ENCODE peak calls at places on chromosomes 3 and 15, in four cellular contexts. O is HCT116, B is HepG2, H is K562. U is an unnamed sample.

GRCh38 chr3:129469026-129469425 is 29.0 kb downstream of the IFT122 start:
- DNase-seq in O (no peak), B (no peak), H (no peak), U (no peak)

GRCh38 chr15:99447497-99448371 is 118.0 kb upstream of the MEF2A start:
- DNase-seq in O (no peak), B (no peak), H (peak), U (no peak)

GRCh38 chr15:59609730-59610712 is 1.6 kb upstream of the GCNT3 start:
- DNase-seq in O (no peak), B (no peak), H (no peak), U (no peak)

GRCh38 chr15:87755226-87755625 is 501.3 kb downstream of the NTRK3 start:
- DNase-seq in O (no peak), B (no peak), H (no peak), U (no peak)

GRCh38 chr3:187744169-187745151 is 808 bp downstream of the BCL6 start:
- DNase-seq in O (no peak), B (no peak), H (peak), U (no peak)

GRCh38 chr3:120244834-120245225 is 40.2 kb downstream of the GPR156 start:
- DNase-seq in O (no peak), B (no peak), H (no peak), U (no peak)

GRCh38 chr3:56190130-56190529 is 278.1 kb downstream of the ERC2 start:
- DNase-seq in O (no peak), B (no peak), H (no peak), U (no peak)

GRCh38 chr3:25426408-25426807 is 1.7 kb upstream of the RARB start:
- DNase-seq in O (no peak), B (no peak), H (no peak), U (no peak)

GRCh38 chr15:35151381-35151780 is 66.3 kb upstream of the NANOGP8 start:
- DNase-seq in O (no peak), B (no peak), H (no peak), U (no peak)

GRCh38 chr3:190097617-190098016 is 23.1 kb downstream of the P3H2 start:
- DNase-seq in O (no peak), B (no peak), H (no peak), U (no peak)

GRCh38 chr3:13009132-13009945 is 63.9 kb downstream of the IQSEC1 start:
- DNase-seq in O (no peak), B (no peak), H (peak), U (no peak)

GRCh38 chr15:84715442-84716035 is 400 bp downstream of the SEC11A start:
- DNase-seq in O (no peak), B (no peak), H (no peak), U (no peak)

GRCh38 chr15:51888593-51889195 is 59.2 kb downstream of the TMOD3 start:
- DNase-seq in O (no peak), B (no peak), H (peak), U (no peak)

GRCh38 chr3:46086083-46086437 is 58.8 kb upstream of the XCR1 start:
- DNase-seq in O (no peak), B (no peak), H (no peak), U (no peak)

GRCh38 chr3:117628896-117629295 is 919.3 kb downstream of the TUSC7 start:
- DNase-seq in O (no peak), B (no peak), H (no peak), U (no peak)

DNA sequence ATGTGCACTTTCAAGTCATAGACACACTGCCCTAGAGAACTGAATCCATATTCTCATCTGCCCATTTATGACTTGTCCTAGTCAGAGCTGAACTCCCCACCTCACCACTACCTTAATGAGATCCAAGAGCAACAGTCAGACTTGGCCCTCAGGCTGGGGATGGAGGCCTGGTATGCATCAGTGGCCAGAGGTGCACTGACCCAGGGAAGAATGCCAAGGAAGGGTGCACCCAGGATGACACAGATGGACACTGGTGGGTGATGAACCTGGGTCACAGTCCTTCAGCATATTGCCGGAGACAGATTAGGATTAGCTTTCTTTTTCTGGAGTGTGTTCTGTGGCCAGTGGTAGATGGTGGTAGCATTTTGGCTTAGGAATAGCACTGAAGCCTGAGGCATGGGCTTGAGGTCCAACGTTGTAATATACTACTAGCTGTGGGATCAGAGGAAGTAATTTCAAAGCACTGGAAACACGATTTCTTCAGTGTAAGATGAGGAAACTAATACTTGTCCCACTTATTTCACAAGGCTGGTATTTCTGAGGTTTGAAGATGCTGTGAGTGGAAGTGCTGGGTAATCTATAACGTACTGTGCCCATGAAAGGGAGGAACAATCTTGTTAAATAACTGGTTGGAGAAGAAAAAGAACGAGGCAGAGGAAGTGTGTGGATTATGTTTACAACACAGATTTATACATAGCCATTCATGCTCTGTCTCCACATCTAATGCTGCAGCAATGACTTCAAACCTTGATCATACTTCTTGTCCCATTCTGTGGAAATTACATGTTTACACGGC is 265.0 kb downstream of the THRB start:
- DNase-seq in O (no peak), B (no peak), H (no peak), U (no peak)
- TF ChIP-seq TCF7L2 in O (no peak), B (no peak), H (no peak), U (no peak)

DNA sequence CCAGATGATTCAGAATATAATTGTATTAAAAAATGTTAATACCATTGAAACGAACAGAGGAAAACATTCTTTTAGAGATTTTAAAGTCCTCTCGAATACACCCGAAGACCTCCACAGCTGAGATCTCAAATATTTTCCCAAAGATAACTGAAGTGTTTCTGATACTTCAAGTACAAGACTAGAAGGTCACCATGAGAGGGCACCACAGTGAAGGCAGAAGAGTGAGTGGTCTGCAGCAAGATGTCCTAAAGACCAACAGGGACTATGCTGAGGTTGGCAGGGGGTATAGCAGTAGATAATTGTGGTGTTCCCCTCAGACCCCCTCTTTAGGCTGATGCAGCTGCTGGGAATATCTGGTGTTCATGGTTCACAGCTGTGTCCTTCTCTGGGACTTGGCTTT is 156.5 kb downstream of the PDCD6IP start:
- DNase-seq in O (no peak), B (peak), H (peak), U (no peak)
- TF ChIP-seq CTCF in O (no peak), B (peak), H (peak), U (no peak)

GRCh38 chr15:97759363-97759762 is 201.1 kb upstream of the ARRDC4 start:
- DNase-seq in O (no peak), B (no peak), H (no peak), U (no peak)
- TF ChIP-seq REST in O (no peak), B (no peak), H (no peak), U (no peak)

GRCh38 chr3:51276046-51276445 is 109.0 kb upstream of the MANF start:
- DNase-seq in O (no peak), B (no peak), H (no peak), U (no peak)
- TF ChIP-seq TCF7L2 in O (no peak), B (no peak), H (no peak), U (no peak)

DNA sequence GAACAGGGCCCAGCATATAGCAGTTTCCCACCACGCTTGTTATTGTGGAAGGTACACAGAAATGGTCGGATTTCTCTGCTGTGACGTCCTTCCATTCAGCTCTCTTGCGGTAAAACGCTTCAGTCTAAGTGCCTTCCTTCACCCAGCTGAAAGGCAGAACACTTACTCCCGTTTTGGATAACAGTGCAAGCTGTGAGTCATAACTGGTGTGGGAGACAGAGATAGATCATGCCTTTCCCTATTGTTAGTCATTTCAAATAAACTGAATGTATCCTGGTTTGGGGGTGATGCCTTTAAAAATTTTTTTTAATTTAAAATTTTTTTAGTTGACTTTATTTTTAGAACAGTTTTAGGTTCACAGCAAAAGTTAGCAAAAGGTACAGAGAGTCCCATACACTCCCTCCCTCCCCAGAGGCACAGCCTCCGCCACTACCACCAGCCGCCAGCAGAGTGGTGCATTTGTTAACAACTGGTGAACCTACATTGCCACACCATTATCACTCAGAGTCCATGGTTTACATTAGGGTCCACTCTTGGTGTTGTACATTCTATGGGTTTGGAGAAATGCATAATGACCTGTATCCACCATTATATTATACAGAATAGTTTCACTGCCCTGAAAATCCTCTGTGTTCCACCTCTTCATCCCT is 94.9 kb upstream of the NSMCE3 start:
- DNase-seq in O (no peak), B (peak), H (no peak), U (no peak)
- TF ChIP-seq CTCF in O (no peak), B (no peak), H (peak), U (peak)

U was measured in Panc1.